ENCODE peak calls at places on chromosome 15, in eight cellular contexts. W, P, A, R, B, L, M and U are unnamed samples.

GRCh38 chr15:29008846-29009245 is 123.1 kb downstream of the APBA2 start:
- DNase-seq in B (no peak), L (no peak), A (no peak), M (no peak), W (no peak), P (peak; percentile 45), R (no peak), U (no peak)

GRCh38 chr15:95609096-95609495 is 721.4 kb upstream of the NR2F2 start:
- DNase-seq in M (no peak), B (no peak), R (no peak), A (no peak), P (no peak), L (no peak), W (no peak), U (peak; percentile 36)

GRCh38 chr15:72130272-72130671 is 12.1 kb downstream of the SENP8 start:
- DNase-seq in P (no peak), A (no peak), B (no peak), W (no peak), M (no peak), R (no peak), L (no peak), U (no peak)

GRCh38 chr15:87672309-87672897 is 584.1 kb downstream of the NTRK3 start:
- DNase-seq in M (no peak), P (no peak), B (no peak), A (peak; percentile 66), L (no peak), W (no peak), R (peak; percentile 29), U (peak; percentile 44)

GRCh38 chr15:81410318-81410753 is 36.3 kb upstream of the TMC3 start:
- DNase-seq in B (peak; percentile 28), R (peak; percentile 79), W (no peak), L (peak; percentile 18), A (peak; percentile 60), P (peak; percentile 79), M (peak; percentile 51), U (peak; percentile 85)

GRCh38 chr15:58475573-58476524 is 44.1 kb downstream of the LIPC start:
- DNase-seq in M (no peak), L (no peak), A (no peak), B (no peak), P (no peak), R (peak; percentile 58), W (no peak), U (peak; percentile 97)

GRCh38 chr15:97978408-97979130 is 18.1 kb downstream of the ARRDC4 start:
- DNase-seq in P (no peak), R (no peak), L (no peak), W (no peak), A (no peak), M (no peak), B (no peak), U (peak; percentile 50)

GRCh38 chr15:79680721-79681120 is 216.1 kb downstream of the MTHFS start:
- DNase-seq in P (no peak), M (peak; percentile 37), A (no peak), W (no peak), R (no peak), L (peak; percentile 42), B (no peak), U (peak; percentile 68)

GRCh38 chr15:53384417-53384816 is 375.0 kb downstream of the WDR72 start:
- DNase-seq in B (no peak), M (no peak), R (no peak), L (no peak), P (no peak), W (no peak), A (peak; percentile 14), U (no peak)

GRCh38 chr15:37076543-37076942 is 23.8 kb downstream of the MEIS2 start:
- DNase-seq in R (no peak), P (no peak), W (no peak), L (no peak), B (no peak), M (no peak), A (no peak), U (no peak)

GRCh38 chr15:32990071-32990470 is 204.4 kb downstream of the FMN1 start:
- DNase-seq in A (no peak), L (no peak), W (no peak), R (no peak), B (no peak), M (no peak), P (no peak), U (no peak)

GRCh38 chr15:32994810-32995424 is 199.6 kb downstream of the FMN1 start:
- DNase-seq in P (no peak), A (no peak), M (peak; percentile 44), R (no peak), B (no peak), L (peak; percentile 12), W (no peak), U (peak; percentile 63)

GRCh38 chr15:32998182-32998581 is 196.3 kb downstream of the FMN1 start:
- DNase-seq in A (no peak), M (no peak), R (no peak), L (no peak), B (no peak), P (no peak), W (no peak), U (no peak)

GRCh38 chr15:32991544-32992192 is 202.8 kb downstream of the FMN1 start:
- DNase-seq in P (no peak), M (no peak), L (no peak), B (no peak), W (no peak), R (no peak), A (no peak), U (no peak)

DNA sequence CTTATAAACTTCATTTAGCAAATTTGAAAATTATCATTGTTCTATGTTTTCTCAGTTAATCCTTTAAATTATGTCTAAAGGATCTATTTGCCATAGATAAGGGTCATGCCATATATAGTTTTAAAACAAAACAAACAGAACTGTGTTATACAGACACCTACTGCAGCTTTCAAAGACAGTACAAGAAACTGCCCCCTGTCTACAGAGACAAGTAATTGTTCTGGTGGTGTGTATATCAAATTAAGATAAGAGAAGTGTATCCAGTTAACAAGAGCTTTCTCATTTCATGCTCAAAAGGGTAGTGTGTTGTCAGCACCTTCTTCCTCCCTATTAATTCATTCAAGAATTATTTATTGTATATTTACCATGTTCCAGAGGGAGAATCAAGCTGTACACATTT is 201.2 kb downstream of the FMN1 start:
- DNase-seq in A (no peak), B (no peak), W (no peak), R (no peak), M (peak; percentile 1), P (no peak), L (no peak), U (peak; percentile 35)
- TF ChIP-seq CTCF in A (peak; percentile 39), B (no peak), W (no peak), R (no peak), M (no peak), P (no peak), L (peak; percentile 26), U (peak; percentile 52)

DNA sequence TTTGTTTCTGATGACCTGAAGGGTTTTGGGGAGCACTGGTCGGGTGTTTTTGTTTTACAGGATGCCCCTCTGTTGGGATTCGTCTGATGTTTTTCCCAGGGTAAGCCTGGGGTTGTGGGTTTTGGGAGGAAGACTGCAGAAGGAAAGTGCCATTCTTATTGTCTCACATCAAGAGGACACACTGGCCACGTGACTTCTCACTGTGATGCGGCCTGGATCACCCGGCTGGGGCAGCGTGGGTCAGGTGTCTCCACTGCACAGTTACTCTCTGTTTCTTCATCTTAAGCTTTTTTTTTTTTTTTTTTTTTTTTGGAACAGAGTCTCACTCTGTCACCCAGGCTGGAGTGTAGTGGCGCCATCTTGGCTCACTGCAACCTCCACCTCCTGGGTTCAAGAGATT is 120.5 kb downstream of the TMEM266 start:
- DNase-seq in W (no peak), M (no peak), B (no peak), R (no peak), L (no peak), P (no peak), A (no peak), U (no peak)
- TF ChIP-seq CTCF in W (no peak), M (no peak), B (no peak), R (no peak), L (no peak), P (no peak), A (no peak), U (no peak)

GRCh38 chr15:70210538-70210937 is 112.8 kb upstream of the TLE3 start:
- DNase-seq in P (no peak), R (no peak), W (no peak), A (no peak), B (no peak), M (peak; percentile 20), L (no peak), U (no peak)
- TF ChIP-seq CTCF in P (no peak), R (no peak), W (no peak), A (no peak), B (no peak), M (no peak), L (no peak), U (no peak)

DNA sequence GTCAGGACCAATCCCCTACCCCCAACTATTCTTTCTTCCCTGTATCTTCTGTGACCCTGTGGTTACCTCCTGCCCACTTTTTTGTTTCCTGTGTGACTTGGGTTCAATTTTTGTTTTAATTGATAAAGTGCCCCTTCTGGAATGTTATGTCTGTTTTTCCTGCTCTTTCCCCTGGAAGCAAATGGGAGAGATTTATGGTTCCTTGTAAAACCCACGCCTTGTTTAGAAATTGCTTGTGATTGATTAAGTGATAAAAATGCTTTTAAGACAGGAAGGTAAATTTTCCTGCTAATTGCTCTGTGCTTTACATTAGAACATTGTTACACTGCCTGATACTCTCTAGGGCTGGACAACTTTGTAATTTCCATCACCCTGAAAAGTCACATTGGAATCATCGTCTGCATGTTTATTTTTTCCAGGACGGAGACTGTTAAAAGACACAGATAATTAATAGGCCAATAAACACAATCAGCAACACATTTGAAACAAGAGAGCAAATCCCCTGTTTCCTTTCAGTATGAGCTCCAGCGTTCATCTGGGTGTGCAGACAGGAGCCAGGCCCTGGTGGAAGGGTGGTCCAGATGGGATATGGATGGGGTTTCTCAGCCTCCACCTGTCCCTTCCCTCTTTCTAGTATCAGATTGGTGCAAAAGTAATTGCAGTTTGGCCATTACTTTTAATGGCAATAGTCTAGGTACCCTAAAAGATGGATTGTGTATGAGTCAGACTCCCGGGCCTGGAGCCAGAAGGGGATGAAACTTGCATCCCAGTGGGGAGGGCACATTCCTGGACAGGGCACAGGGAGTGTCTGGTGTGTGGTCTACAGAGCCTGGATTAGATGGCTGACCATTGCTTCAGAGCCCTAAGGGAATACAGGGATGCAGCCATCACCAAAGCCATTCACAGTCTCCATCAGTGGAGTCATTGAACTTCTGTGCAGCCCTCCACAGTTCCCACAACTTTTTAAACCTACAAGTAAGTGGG is 58.1 kb upstream of the AGBL1 start:
- DNase-seq in M (no peak), L (no peak), W (no peak), P (no peak), R (no peak), A (no peak), B (no peak), U (peak; percentile 23)
- TF ChIP-seq CTCF in M (no peak), L (no peak), W (no peak), P (no peak), R (no peak), A (no peak), B (no peak), U (no peak)

GRCh38 chr15:93649691-93650235 is 560.8 kb upstream of the RGMA start:
- DNase-seq in W (no peak), R (no peak), L (no peak), P (no peak), B (no peak), M (no peak), A (no peak), U (no peak)

GRCh38 chr15:93646193-93646592 is 557.2 kb upstream of the RGMA start:
- DNase-seq in L (no peak), P (no peak), M (no peak), R (no peak), W (no peak), A (no peak), B (no peak), U (no peak)
- TF ChIP-seq CTCF in L (no peak), P (no peak), M (no peak), R (no peak), W (no peak), A (no peak), B (no peak), U (no peak)

GRCh38 chr15:43266834-43267233 is at the start of gene TGM5:
- DNase-seq in M (no peak), W (peak; percentile 91), R (no peak), P (peak; percentile 65), L (no peak), A (no peak), B (no peak), U (no peak)
- TF ChIP-seq CTCF in M (no peak), W (no peak), R (no peak), P (no peak), L (no peak), A (no peak), B (no peak), U (no peak)